ENCODE peak calls at places on chromosomes 11 and 22, in four cellular contexts. R is activated CD4-positive, alpha-beta T cell treated with anti-CD3 and anti-CD28 coated beads, Interleukin-2, amount 50 U/mL, for 1 hour; F is NCI-H2171 treated with DMSO at 0.1 percent for 48 hours; Q is EH. P is an unnamed sample.

GRCh38 chr22:40238425-40239344 is 61.0 kb downstream of the TNRC6B start:
- DNase-seq in R (no peak), F (no peak), Q (peak; percentile 87), P (peak; percentile 62)

GRCh38 chr11:10604340-10604748 is 35.9 kb upstream of the LYVE1 start:
- DNase-seq in R (no peak), F (no peak), Q (peak; percentile 73), P (no peak)

GRCh38 chr11:116311141-116311540 is 461.6 kb downstream of the BUD13 start:
- DNase-seq in R (no peak), F (no peak), Q (no peak), P (no peak)

GRCh38 chr11:6608011-6608410 is 4.0 kb downstream of the TAF10 start:
- DNase-seq in R (no peak), F (no peak), Q (no peak), P (no peak)

GRCh38 chr22:20198527-20199319 is 47.9 kb upstream of the CCDC188 start:
- DNase-seq in R (no peak), F (no peak), Q (no peak), P (no peak)

GRCh38 chr22:35971418-35972119 is 57.1 kb downstream of the RBFOX2 start:
- DNase-seq in R (no peak), F (peak; percentile 39), Q (peak; percentile 96), P (peak; percentile 98)

GRCh38 chr22:45907378-45907777 is 69.6 kb downstream of the WNT7B start:
- DNase-seq in R (no peak), F (no peak), Q (no peak), P (no peak)

GRCh38 chr11:26095340-26095739 is 236.6 kb upstream of the ANO3 start:
- DNase-seq in R (no peak), F (no peak), Q (no peak), P (no peak)

GRCh38 chr11:65315204-65315865 is 669 bp downstream of the CDC42EP2 start:
- DNase-seq in R (peak; percentile 77), F (peak; percentile 85), Q (peak; percentile 75), P (peak; percentile 83)

GRCh38 chr11:126265801-126266200 is 2.9 kb downstream of the SRPRA start:
- DNase-seq in R (no peak), F (no peak), Q (peak; percentile 29), P (no peak)

GRCh38 chr22:49368976-49369725 is 458.5 kb downstream of the BRD1 start:
- DNase-seq in R (no peak), F (no peak), Q (no peak), P (no peak)